ENCODE peak calls at places on chromosomes 11 and 22, in nine cellular contexts. One of them, this sample, is unnamed.

GRCh38 chr11:117328414-117329010 is 858 bp downstream of the CEP164 start:
- DNase-seq in esophagus squamous epithelium: no peak
- DNase-seq in RWPE1: no peak
- DNase-seq in thoracic aorta: peak
- DNase-seq in ovary: peak
- DNase-seq in heart left ventricle: no peak
- DNase-seq in stomach: peak
- DNase-seq in thyroid gland: no peak
- DNase-seq in tibial nerve: no peak
- DNase-seq in this sample: no peak

GRCh38 chr11:115126515-115127208 is 377.6 kb downstream of the CADM1 start:
- DNase-seq in heart left ventricle: no peak
- DNase-seq in ovary: no peak
- DNase-seq in thyroid gland: no peak
- DNase-seq in esophagus squamous epithelium: no peak
- DNase-seq in thoracic aorta: no peak
- DNase-seq in tibial nerve: no peak
- DNase-seq in stomach: no peak
- DNase-seq in RWPE1: no peak
- DNase-seq in this sample: no peak

GRCh38 chr11:1928038-1928890 is 8.8 kb downstream of the TNNT3 start:
- DNase-seq in thoracic aorta: no peak
- DNase-seq in tibial nerve: no peak
- DNase-seq in esophagus squamous epithelium: no peak
- DNase-seq in heart left ventricle: no peak
- DNase-seq in ovary: no peak
- DNase-seq in thyroid gland: no peak
- DNase-seq in RWPE1: no peak
- DNase-seq in stomach: no peak
- DNase-seq in this sample: no peak

GRCh38 chr11:502288-503178 is 4.5 kb downstream of the RNH1 start:
- DNase-seq in ovary: no peak
- DNase-seq in esophagus squamous epithelium: no peak
- DNase-seq in tibial nerve: no peak
- DNase-seq in heart left ventricle: no peak
- DNase-seq in thoracic aorta: no peak
- DNase-seq in RWPE1: no peak
- DNase-seq in stomach: no peak
- DNase-seq in thyroid gland: no peak
- DNase-seq in this sample: no peak

GRCh38 chr11:57786436-57786835 is 24.8 kb downstream of the CTNND1 start:
- DNase-seq in RWPE1: no peak
- DNase-seq in heart left ventricle: no peak
- DNase-seq in stomach: no peak
- DNase-seq in esophagus squamous epithelium: no peak
- DNase-seq in thoracic aorta: no peak
- DNase-seq in tibial nerve: no peak
- DNase-seq in ovary: no peak
- DNase-seq in thyroid gland: no peak
- DNase-seq in this sample: no peak

GRCh38 chr11:64156235-64157011 is 9.5 kb downstream of the MACROD1 start:
- DNase-seq in thoracic aorta: no peak
- DNase-seq in heart left ventricle: peak
- DNase-seq in thyroid gland: no peak
- DNase-seq in RWPE1: no peak
- DNase-seq in ovary: no peak
- DNase-seq in tibial nerve: no peak
- DNase-seq in esophagus squamous epithelium: no peak
- DNase-seq in stomach: no peak
- DNase-seq in this sample: no peak

GRCh38 chr11:554824-555499 is 5.6 kb downstream of the LMNTD2 start:
- DNase-seq in ovary: no peak
- DNase-seq in RWPE1: no peak
- DNase-seq in tibial nerve: no peak
- DNase-seq in thyroid gland: peak
- DNase-seq in thoracic aorta: no peak
- DNase-seq in esophagus squamous epithelium: no peak
- DNase-seq in stomach: peak
- DNase-seq in heart left ventricle: no peak
- DNase-seq in this sample: no peak

GRCh38 chr11:34652191-34652958 is 31.5 kb downstream of the EHF start:
- DNase-seq in esophagus squamous epithelium: no peak
- DNase-seq in tibial nerve: no peak
- DNase-seq in thyroid gland: no peak
- DNase-seq in RWPE1: no peak
- DNase-seq in ovary: no peak
- DNase-seq in thoracic aorta: no peak
- DNase-seq in heart left ventricle: no peak
- DNase-seq in stomach: no peak
- DNase-seq in this sample: no peak

GRCh38 chr11:9703280-9703679 is 39.4 kb downstream of the SWAP70 start:
- DNase-seq in thyroid gland: no peak
- DNase-seq in ovary: no peak
- DNase-seq in stomach: no peak
- DNase-seq in RWPE1: no peak
- DNase-seq in thoracic aorta: no peak
- DNase-seq in esophagus squamous epithelium: no peak
- DNase-seq in heart left ventricle: no peak
- DNase-seq in tibial nerve: no peak
- DNase-seq in this sample: no peak

GRCh38 chr11:291281-292210 is 2.6 kb downstream of the PGGHG start:
- DNase-seq in esophagus squamous epithelium: no peak
- DNase-seq in heart left ventricle: peak
- DNase-seq in RWPE1: no peak
- DNase-seq in stomach: no peak
- DNase-seq in ovary: no peak
- DNase-seq in tibial nerve: no peak
- DNase-seq in thyroid gland: no peak
- DNase-seq in thoracic aorta: no peak
- DNase-seq in this sample: no peak

DNA sequence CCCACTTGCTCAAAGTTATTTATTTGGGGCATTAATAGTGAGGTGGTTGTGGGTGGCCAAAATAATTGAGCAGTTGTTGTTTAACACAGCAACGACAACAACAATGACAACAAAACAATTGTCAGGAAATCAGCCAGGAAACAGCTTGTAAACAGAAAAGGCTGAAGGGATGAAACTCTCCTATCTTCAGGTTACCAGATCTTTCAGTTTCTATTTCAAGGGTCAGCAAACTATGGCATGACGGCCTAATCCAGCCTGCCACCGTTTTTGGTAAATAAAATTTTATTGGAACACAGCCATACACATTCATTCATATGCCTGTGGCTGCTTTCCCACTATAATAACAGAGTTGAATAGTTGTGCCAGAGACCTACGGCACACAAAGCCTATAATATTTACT is 76.2 kb upstream of the MTMR2 start:
- DNase-seq in ovary: no peak
- DNase-seq in stomach: no peak
- DNase-seq in thoracic aorta: no peak
- DNase-seq in esophagus squamous epithelium: no peak
- DNase-seq in tibial nerve: no peak
- DNase-seq in RWPE1: no peak
- DNase-seq in heart left ventricle: no peak
- DNase-seq in thyroid gland: no peak
- DNase-seq in this sample: no peak
- H3K27ac ChIP-seq in ovary: peak
- H3K27ac ChIP-seq in stomach: peak
- H3K27ac ChIP-seq in thoracic aorta: peak
- H3K27ac ChIP-seq in esophagus squamous epithelium: peak
- H3K27ac ChIP-seq in tibial nerve: peak
- H3K27ac ChIP-seq in RWPE1: no peak
- H3K27ac ChIP-seq in heart left ventricle: peak
- H3K27ac ChIP-seq in thyroid gland: peak
- H3K27ac ChIP-seq in this sample: no peak

GRCh38 chr11:103661991-103662390 is 374.4 kb upstream of the DDI1 start:
- DNase-seq in stomach: no peak
- DNase-seq in RWPE1: no peak
- DNase-seq in ovary: no peak
- DNase-seq in heart left ventricle: no peak
- DNase-seq in thyroid gland: no peak
- DNase-seq in tibial nerve: no peak
- DNase-seq in esophagus squamous epithelium: no peak
- DNase-seq in thoracic aorta: no peak
- DNase-seq in this sample: no peak

GRCh38 chr11:103659743-103660142 is 376.7 kb upstream of the DDI1 start:
- DNase-seq in RWPE1: no peak
- DNase-seq in esophagus squamous epithelium: no peak
- DNase-seq in heart left ventricle: no peak
- DNase-seq in thyroid gland: no peak
- DNase-seq in thoracic aorta: no peak
- DNase-seq in tibial nerve: no peak
- DNase-seq in stomach: no peak
- DNase-seq in ovary: no peak
- DNase-seq in this sample: no peak

GRCh38 chr11:103661185-103661584 is 375.3 kb upstream of the DDI1 start:
- DNase-seq in tibial nerve: no peak
- DNase-seq in esophagus squamous epithelium: no peak
- DNase-seq in thyroid gland: no peak
- DNase-seq in stomach: peak
- DNase-seq in ovary: no peak
- DNase-seq in RWPE1: no peak
- DNase-seq in heart left ventricle: no peak
- DNase-seq in thoracic aorta: no peak
- DNase-seq in this sample: no peak

GRCh38 chr11:103656382-103656781 is 380.1 kb upstream of the DDI1 start:
- DNase-seq in heart left ventricle: no peak
- DNase-seq in ovary: no peak
- DNase-seq in thyroid gland: no peak
- DNase-seq in RWPE1: no peak
- DNase-seq in tibial nerve: no peak
- DNase-seq in stomach: no peak
- DNase-seq in thoracic aorta: no peak
- DNase-seq in esophagus squamous epithelium: no peak
- DNase-seq in this sample: no peak

GRCh38 chr11:103659138-103659734 is 377.2 kb upstream of the DDI1 start:
- DNase-seq in RWPE1: peak
- DNase-seq in tibial nerve: no peak
- DNase-seq in thyroid gland: no peak
- DNase-seq in heart left ventricle: no peak
- DNase-seq in ovary: no peak
- DNase-seq in thoracic aorta: no peak
- DNase-seq in stomach: no peak
- DNase-seq in esophagus squamous epithelium: no peak
- DNase-seq in this sample: no peak
- TF ChIP-seq CTCF in RWPE1: no peak
- TF ChIP-seq CTCF in tibial nerve: no peak
- TF ChIP-seq CTCF in thyroid gland: no peak
- TF ChIP-seq CTCF in heart left ventricle: no peak
- TF ChIP-seq CTCF in ovary: no peak
- TF ChIP-seq CTCF in thoracic aorta: no peak
- TF ChIP-seq CTCF in stomach: no peak
- TF ChIP-seq CTCF in esophagus squamous epithelium: no peak
- TF ChIP-seq CTCF in this sample: peak

DNA sequence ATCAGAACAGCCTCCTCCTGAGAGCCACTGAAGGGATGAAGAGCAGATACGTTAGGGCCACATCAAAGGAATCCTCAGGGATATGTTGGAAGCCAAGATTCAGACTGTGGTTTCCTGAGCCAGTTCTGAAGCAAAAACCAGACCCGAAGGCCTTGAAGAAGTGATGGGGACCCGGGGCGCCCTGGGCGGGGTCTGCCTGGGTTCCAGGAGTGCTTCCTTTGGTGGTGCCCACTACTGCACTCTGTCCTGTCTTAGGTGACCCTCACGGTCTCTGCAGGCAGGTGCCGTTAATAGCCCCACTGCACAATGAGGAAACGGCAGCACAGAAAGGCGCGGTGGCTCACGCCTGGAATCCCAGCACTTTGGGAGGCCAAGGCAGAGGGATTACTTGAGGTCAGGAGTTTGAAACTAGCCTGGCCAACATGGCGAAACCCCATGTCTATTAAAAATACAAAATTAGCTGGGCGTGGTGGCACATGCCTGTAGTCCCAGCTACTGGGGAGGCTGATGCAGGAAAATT is 12.9 kb upstream of the SH3BP1 start:
- DNase-seq in stomach: no peak
- DNase-seq in tibial nerve: no peak
- DNase-seq in esophagus squamous epithelium: no peak
- DNase-seq in thyroid gland: no peak
- DNase-seq in thoracic aorta: no peak
- DNase-seq in heart left ventricle: no peak
- DNase-seq in ovary: no peak
- DNase-seq in RWPE1: no peak
- DNase-seq in this sample: no peak
- H3K27ac ChIP-seq in stomach: peak
- H3K27ac ChIP-seq in tibial nerve: peak
- H3K27ac ChIP-seq in esophagus squamous epithelium: peak
- H3K27ac ChIP-seq in thyroid gland: no peak
- H3K27ac ChIP-seq in thoracic aorta: peak
- H3K27ac ChIP-seq in heart left ventricle: peak
- H3K27ac ChIP-seq in ovary: peak
- H3K27ac ChIP-seq in RWPE1: peak
- H3K27ac ChIP-seq in this sample: peak

GRCh38 chr22:36415415-36416168 is 27.8 kb upstream of the MYH9 start:
- DNase-seq in heart left ventricle: no peak
- DNase-seq in ovary: no peak
- DNase-seq in esophagus squamous epithelium: no peak
- DNase-seq in thyroid gland: no peak
- DNase-seq in tibial nerve: no peak
- DNase-seq in RWPE1: no peak
- DNase-seq in thoracic aorta: no peak
- DNase-seq in stomach: no peak
- DNase-seq in this sample: no peak
- TF ChIP-seq CTCF in heart left ventricle: no peak
- TF ChIP-seq CTCF in ovary: no peak
- TF ChIP-seq CTCF in esophagus squamous epithelium: no peak
- TF ChIP-seq CTCF in thyroid gland: no peak
- TF ChIP-seq CTCF in tibial nerve: no peak
- TF ChIP-seq CTCF in RWPE1: no peak
- TF ChIP-seq CTCF in thoracic aorta: no peak
- TF ChIP-seq CTCF in stomach: no peak
- TF ChIP-seq CTCF in this sample: no peak

GRCh38 chr11:44726278-44727113 is at the start of gene TSPAN18:
- DNase-seq in thyroid gland: peak
- DNase-seq in esophagus squamous epithelium: no peak
- DNase-seq in tibial nerve: no peak
- DNase-seq in heart left ventricle: peak
- DNase-seq in thoracic aorta: no peak
- DNase-seq in stomach: no peak
- DNase-seq in ovary: no peak
- DNase-seq in RWPE1: no peak
- DNase-seq in this sample: no peak
- H3K27ac ChIP-seq in thyroid gland: peak
- H3K27ac ChIP-seq in esophagus squamous epithelium: peak
- H3K27ac ChIP-seq in tibial nerve: peak
- H3K27ac ChIP-seq in heart left ventricle: peak
- H3K27ac ChIP-seq in thoracic aorta: peak
- H3K27ac ChIP-seq in stomach: peak
- H3K27ac ChIP-seq in ovary: peak
- H3K27ac ChIP-seq in RWPE1: no peak
- H3K27ac ChIP-seq in this sample: no peak